ENCODE peak calls at places on chromosomes 13 and 19, in seven cellular contexts. One of them, this sample, is unnamed.

GRCh38 chr13:43245374-43245964 is 222.1 kb downstream of the DNAJC15 start:
- DNase-seq in K562: no peak
- DNase-seq in A549: no peak
- DNase-seq in body of pancreas: no peak
- DNase-seq in IMR-90: peak; percentile 92
- DNase-seq in ovary: no peak
- DNase-seq in lower leg skin: no peak
- DNase-seq in this sample: no peak

GRCh38 chr19:35885225-35885624 is 15.1 kb downstream of the NFKBID start:
- DNase-seq in K562: no peak
- DNase-seq in A549: no peak
- DNase-seq in body of pancreas: no peak
- DNase-seq in IMR-90: no peak
- DNase-seq in ovary: no peak
- DNase-seq in lower leg skin: no peak
- DNase-seq in this sample: no peak

GRCh38 chr13:78137404-78138142 is 218.9 kb upstream of the EDNRB start:
- DNase-seq in K562: peak; percentile 9
- DNase-seq in A549: peak; percentile 6
- DNase-seq in body of pancreas: peak; percentile 15
- DNase-seq in IMR-90: peak; percentile 72
- DNase-seq in ovary: no peak
- DNase-seq in lower leg skin: no peak
- DNase-seq in this sample: peak; percentile 23

GRCh38 chr13:98672947-98673545 is 79.4 kb downstream of the SLC15A1 start:
- DNase-seq in K562: peak; percentile 54
- DNase-seq in A549: peak; percentile 75
- DNase-seq in body of pancreas: peak; percentile 73
- DNase-seq in IMR-90: peak; percentile 75
- DNase-seq in ovary: peak; percentile 66
- DNase-seq in lower leg skin: peak; percentile 95
- DNase-seq in this sample: peak; percentile 77

GRCh38 chr13:59702269-59702668 is 461.5 kb downstream of the DIAPH3 start:
- DNase-seq in K562: no peak
- DNase-seq in A549: no peak
- DNase-seq in body of pancreas: no peak
- DNase-seq in IMR-90: no peak
- DNase-seq in ovary: no peak
- DNase-seq in lower leg skin: no peak
- DNase-seq in this sample: no peak

GRCh38 chr19:33300016-33300981 is 2.0 kb downstream of the CEBPA start:
- DNase-seq in K562: no peak
- DNase-seq in A549: no peak
- DNase-seq in body of pancreas: peak; percentile 20
- DNase-seq in IMR-90: no peak
- DNase-seq in ovary: peak; percentile 37
- DNase-seq in lower leg skin: no peak
- DNase-seq in this sample: no peak

GRCh38 chr19:51546650-51547396 is 15.4 kb upstream of the SIGLEC6 start:
- DNase-seq in K562: peak; percentile 73
- DNase-seq in A549: no peak
- DNase-seq in body of pancreas: no peak
- DNase-seq in IMR-90: peak; percentile 9
- DNase-seq in ovary: no peak
- DNase-seq in lower leg skin: peak; percentile 49
- DNase-seq in this sample: no peak

GRCh38 chr13:86841264-86841663 is 829.9 kb upstream of the SLITRK5 start:
- DNase-seq in K562: no peak
- DNase-seq in A549: no peak
- DNase-seq in body of pancreas: no peak
- DNase-seq in IMR-90: no peak
- DNase-seq in ovary: no peak
- DNase-seq in lower leg skin: peak; percentile 71
- DNase-seq in this sample: no peak

GRCh38 chr19:13505761-13506549 is at the start of gene CACNA1A:
- DNase-seq in K562: peak; percentile 42
- DNase-seq in A549: no peak
- DNase-seq in body of pancreas: no peak
- DNase-seq in IMR-90: peak; percentile 19
- DNase-seq in ovary: no peak
- DNase-seq in lower leg skin: no peak
- DNase-seq in this sample: no peak

GRCh38 chr13:98795220-98795619 is 42.7 kb upstream of the SLC15A1 start:
- DNase-seq in K562: no peak
- DNase-seq in A549: no peak
- DNase-seq in body of pancreas: no peak
- DNase-seq in IMR-90: no peak
- DNase-seq in ovary: no peak
- DNase-seq in lower leg skin: peak; percentile 58
- DNase-seq in this sample: peak; percentile 20

GRCh38 chr13:98528663-98529064 is 48.2 kb downstream of the STK24 start:
- DNase-seq in K562: no peak
- DNase-seq in A549: no peak
- DNase-seq in body of pancreas: no peak
- DNase-seq in IMR-90: peak; percentile 35
- DNase-seq in ovary: no peak
- DNase-seq in lower leg skin: no peak
- DNase-seq in this sample: peak; percentile 73

GRCh38 chr19:35066121-35066520 is 24.6 kb downstream of the HPN start:
- DNase-seq in K562: no peak
- DNase-seq in A549: no peak
- DNase-seq in body of pancreas: no peak
- DNase-seq in IMR-90: no peak
- DNase-seq in ovary: no peak
- DNase-seq in lower leg skin: no peak
- DNase-seq in this sample: no peak

GRCh38 chr19:43624933-43625332 is 5.5 kb upstream of the ZNF428 start:
- DNase-seq in K562: peak; percentile 88
- DNase-seq in A549: no peak
- DNase-seq in body of pancreas: peak; percentile 58
- DNase-seq in IMR-90: peak; percentile 8
- DNase-seq in ovary: peak; percentile 44
- DNase-seq in lower leg skin: peak; percentile 93
- DNase-seq in this sample: peak; percentile 60

GRCh38 chr13:19053561-19053960 is 128.1 kb downstream of the TUBA3C start:
- DNase-seq in K562: no peak
- DNase-seq in A549: no peak
- DNase-seq in body of pancreas: no peak
- DNase-seq in IMR-90: no peak
- DNase-seq in ovary: no peak
- DNase-seq in lower leg skin: peak; percentile 61
- DNase-seq in this sample: no peak

GRCh38 chr13:40494513-40494912 is 171.9 kb downstream of the FOXO1 start:
- DNase-seq in K562: no peak
- DNase-seq in A549: no peak
- DNase-seq in body of pancreas: no peak
- DNase-seq in IMR-90: no peak
- DNase-seq in ovary: no peak
- DNase-seq in lower leg skin: no peak
- DNase-seq in this sample: no peak

GRCh38 chr13:71877280-71877653 is 10.3 kb upstream of the DACH1 start:
- DNase-seq in K562: no peak
- DNase-seq in A549: no peak
- DNase-seq in body of pancreas: no peak
- DNase-seq in IMR-90: no peak
- DNase-seq in ovary: no peak
- DNase-seq in lower leg skin: no peak
- DNase-seq in this sample: no peak

GRCh38 chr13:70703755-70704154 is 595.5 kb upstream of the KLHL1 start:
- DNase-seq in K562: no peak
- DNase-seq in A549: no peak
- DNase-seq in body of pancreas: no peak
- DNase-seq in IMR-90: no peak
- DNase-seq in ovary: no peak
- DNase-seq in lower leg skin: no peak
- DNase-seq in this sample: no peak

GRCh38 chr13:74687452-74688180 is 553.4 kb upstream of the KLF12 start:
- DNase-seq in K562: no peak
- DNase-seq in A549: no peak
- DNase-seq in body of pancreas: no peak
- DNase-seq in IMR-90: no peak
- DNase-seq in ovary: no peak
- DNase-seq in lower leg skin: no peak
- DNase-seq in this sample: peak; percentile 74

GRCh38 chr13:110565296-110565695 is 3.8 kb upstream of the RAB20 start:
- DNase-seq in K562: no peak
- DNase-seq in A549: no peak
- DNase-seq in body of pancreas: no peak
- DNase-seq in IMR-90: no peak
- DNase-seq in ovary: no peak
- DNase-seq in lower leg skin: peak; percentile 5
- DNase-seq in this sample: no peak
- TF ChIP-seq CTCF in K562: no peak
- TF ChIP-seq CTCF in A549: no peak
- TF ChIP-seq CTCF in body of pancreas: peak; percentile 10
- TF ChIP-seq CTCF in IMR-90: peak; percentile 2
- TF ChIP-seq CTCF in ovary: no peak
- TF ChIP-seq CTCF in lower leg skin: no peak
- TF ChIP-seq CTCF in this sample: no peak

DNA sequence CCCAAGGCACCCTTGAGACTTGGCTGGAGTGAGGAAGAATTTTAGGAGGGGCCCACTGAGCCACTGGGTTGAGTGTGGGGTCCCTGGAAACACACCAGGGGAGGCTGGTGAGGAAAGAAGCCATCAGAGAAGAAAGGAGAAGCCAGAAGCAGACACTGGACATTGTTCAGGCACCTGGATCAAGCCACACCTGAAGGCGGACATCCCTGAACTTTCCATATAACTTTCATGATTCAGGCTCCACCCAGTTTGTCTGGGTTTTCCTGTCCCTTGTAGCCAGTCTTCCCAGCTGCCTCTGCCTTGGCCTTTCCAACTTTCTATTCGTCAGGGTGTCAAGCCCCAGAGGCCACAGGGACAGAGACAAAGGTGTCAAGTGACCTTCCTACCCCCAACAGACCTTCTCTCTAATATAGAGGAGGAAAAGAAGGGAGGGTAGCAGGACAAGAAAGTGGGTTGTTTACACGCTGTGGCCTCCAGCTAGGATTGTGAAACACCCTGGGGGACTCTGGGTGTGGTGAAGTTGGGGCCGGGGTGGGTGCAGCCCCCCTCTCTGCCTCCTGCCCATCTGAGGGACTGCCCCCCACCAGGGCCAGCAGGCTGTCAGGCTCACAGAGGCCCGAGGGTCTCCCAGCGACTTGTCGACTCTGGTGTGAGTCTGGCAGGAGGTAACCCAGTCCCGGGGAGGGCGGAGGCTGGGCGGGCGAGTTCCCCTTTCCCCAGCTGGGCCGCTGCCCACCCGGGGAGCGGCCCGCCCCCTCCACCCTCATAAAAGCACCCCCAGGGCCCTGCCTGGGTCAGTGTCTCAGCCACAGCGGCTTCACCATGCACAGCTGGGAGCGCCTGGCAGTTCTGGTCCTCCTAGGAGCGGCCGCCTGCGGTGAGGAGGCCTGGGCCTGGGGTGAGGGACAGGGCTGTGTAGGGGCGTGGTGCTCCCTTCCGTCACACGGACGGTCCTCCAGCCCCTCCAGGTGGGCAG is at the start of gene CFD:
- DNase-seq in K562: no peak
- DNase-seq in A549: no peak
- DNase-seq in body of pancreas: no peak
- DNase-seq in IMR-90: no peak
- DNase-seq in ovary: peak; percentile 72
- DNase-seq in lower leg skin: peak; percentile 96
- DNase-seq in this sample: no peak
- TF ChIP-seq POLR2A in K562: no peak
- TF ChIP-seq POLR2A in A549: peak; percentile 27
- TF ChIP-seq POLR2A in body of pancreas: no peak
- TF ChIP-seq POLR2A in IMR-90: no peak
- TF ChIP-seq POLR2A in ovary: no peak
- TF ChIP-seq POLR2A in lower leg skin: no peak
- TF ChIP-seq POLR2A in this sample: peak; percentile 45

GRCh38 chr13:114166381-114167131 is 12.5 kb upstream of the CFAP97D2 start:
- DNase-seq in K562: no peak
- DNase-seq in A549: no peak
- DNase-seq in body of pancreas: no peak
- DNase-seq in IMR-90: no peak
- DNase-seq in ovary: no peak
- DNase-seq in lower leg skin: no peak
- DNase-seq in this sample: no peak
- TF ChIP-seq CTCF in K562: no peak
- TF ChIP-seq CTCF in A549: no peak
- TF ChIP-seq CTCF in body of pancreas: no peak
- TF ChIP-seq CTCF in IMR-90: no peak
- TF ChIP-seq CTCF in ovary: no peak
- TF ChIP-seq CTCF in lower leg skin: no peak
- TF ChIP-seq CTCF in this sample: no peak

DNA sequence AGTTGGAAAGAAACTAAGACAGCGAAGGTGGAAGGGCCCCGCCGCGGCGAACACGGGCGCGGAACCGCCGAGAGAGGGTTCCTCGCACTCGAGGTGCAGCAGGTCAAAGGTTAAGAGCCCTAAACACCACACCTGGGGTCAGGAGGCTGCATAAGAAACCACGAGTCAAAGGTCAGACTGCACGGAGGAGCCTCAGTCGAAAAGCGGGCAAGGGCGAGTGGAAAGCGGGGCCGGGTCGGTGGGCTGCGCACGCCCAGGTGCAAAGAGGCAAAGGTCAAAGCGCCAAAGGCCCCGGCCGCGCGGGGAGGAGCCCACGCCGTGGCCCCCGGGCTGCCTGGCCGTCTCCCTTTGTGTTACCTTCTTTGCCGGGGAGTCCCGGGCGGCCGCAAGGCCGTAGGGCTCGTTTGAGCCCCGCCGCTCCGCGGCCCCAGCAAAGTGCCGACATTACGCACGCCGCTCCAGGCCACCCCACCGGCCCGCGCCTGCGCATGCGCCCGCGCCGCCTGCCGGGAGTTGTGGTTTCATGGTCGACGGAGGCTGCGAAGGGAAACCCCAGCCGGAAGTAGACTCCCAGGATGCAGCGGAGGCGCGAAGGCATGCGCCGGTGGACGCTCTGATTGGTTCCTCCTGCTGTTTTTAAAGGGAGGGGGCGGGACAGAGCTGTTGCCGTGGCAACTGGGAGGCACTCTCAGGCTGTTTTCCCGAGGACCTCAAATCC is at the start of gene POLRMT:
- DNase-seq in K562: peak; percentile 98
- DNase-seq in A549: peak; percentile 99
- DNase-seq in body of pancreas: peak; percentile 98
- DNase-seq in IMR-90: peak; percentile 98
- DNase-seq in ovary: peak; percentile 99
- DNase-seq in lower leg skin: peak; percentile 100
- DNase-seq in this sample: peak; percentile 99
- TF ChIP-seq POLR2A in K562: peak; percentile 54
- TF ChIP-seq POLR2A in A549: peak; percentile 45
- TF ChIP-seq POLR2A in body of pancreas: no peak
- TF ChIP-seq POLR2A in IMR-90: peak; percentile 57
- TF ChIP-seq POLR2A in ovary: no peak
- TF ChIP-seq POLR2A in lower leg skin: no peak
- TF ChIP-seq POLR2A in this sample: peak; percentile 17

GRCh38 chr13:25037057-25037813 is 58.7 kb upstream of the PABPC3 start:
- DNase-seq in K562: peak; percentile 17
- DNase-seq in A549: no peak
- DNase-seq in body of pancreas: peak; percentile 46
- DNase-seq in IMR-90: peak; percentile 65
- DNase-seq in ovary: no peak
- DNase-seq in lower leg skin: no peak
- DNase-seq in this sample: peak; percentile 73
- TF ChIP-seq CTCF in K562: peak; percentile 65
- TF ChIP-seq CTCF in A549: peak; percentile 57
- TF ChIP-seq CTCF in body of pancreas: peak; percentile 74
- TF ChIP-seq CTCF in IMR-90: peak; percentile 69
- TF ChIP-seq CTCF in ovary: no peak
- TF ChIP-seq CTCF in lower leg skin: no peak
- TF ChIP-seq CTCF in this sample: peak; percentile 69

GRCh38 chr13:112205990-112206389 is 139.0 kb downstream of the SOX1 start:
- DNase-seq in K562: no peak
- DNase-seq in A549: no peak
- DNase-seq in body of pancreas: no peak
- DNase-seq in IMR-90: no peak
- DNase-seq in ovary: no peak
- DNase-seq in lower leg skin: peak; percentile 26
- DNase-seq in this sample: no peak
- TF ChIP-seq POLR2A in K562: no peak
- TF ChIP-seq POLR2A in A549: no peak
- TF ChIP-seq POLR2A in body of pancreas: no peak
- TF ChIP-seq POLR2A in IMR-90: no peak
- TF ChIP-seq POLR2A in ovary: no peak
- TF ChIP-seq POLR2A in lower leg skin: no peak
- TF ChIP-seq POLR2A in this sample: no peak

This sample was measured in adrenal gland.